ENCODE peak calls at places on chromosome 1, in six cellular contexts. G, T, N, B, L and C are unnamed samples.
A peak's percentile ranks its signal among the peaks of the same experiment; 100 is the strongest.

GRCh38 chr1:20442920-20443625 is 42.9 kb downstream of the CAMK2N1 start:
- DNase-seq in G (no peak), T (peak; percentile 67), N (no peak), B (no peak), L (no peak), C (peak; percentile 7)

GRCh38 chr1:206867716-206868115 is 2.3 kb downstream of the IL20 start:
- DNase-seq in G (no peak), T (no peak), N (no peak), B (no peak), L (no peak), C (no peak)

GRCh38 chr1:150889650-150890416 is 2.9 kb downstream of the CTXND2 start:
- DNase-seq in G (no peak), T (no peak), N (no peak), B (no peak), L (no peak), C (no peak)

GRCh38 chr1:53715478-53715877 is 23.5 kb downstream of the GLIS1 start:
- DNase-seq in G (no peak), T (peak; percentile 77), N (no peak), B (no peak), L (no peak), C (no peak)

GRCh38 chr1:225949041-225949440 is 8.0 kb upstream of the LEFTY2 start:
- DNase-seq in G (no peak), T (no peak), N (no peak), B (no peak), L (no peak), C (no peak)

GRCh38 chr1:31931241-31932225 is 6.6 kb downstream of the PTP4A2 start:
- DNase-seq in G (no peak), T (no peak), N (no peak), B (no peak), L (no peak), C (no peak)

GRCh38 chr1:2778220-2778592 is 23.3 kb downstream of the TTC34 start:
- DNase-seq in G (no peak), T (no peak), N (no peak), B (no peak), L (no peak), C (no peak)

GRCh38 chr1:45953934-45954333 is 150.5 kb downstream of the MAST2 start:
- DNase-seq in G (no peak), T (no peak), N (no peak), B (no peak), L (no peak), C (no peak)

GRCh38 chr1:208803371-208803811 is 559.2 kb upstream of the PLXNA2 start:
- DNase-seq in G (no peak), T (no peak), N (no peak), B (no peak), L (no peak), C (no peak)

GRCh38 chr1:28456078-28456477 is 49.8 kb upstream of the RCC1 start:
- DNase-seq in G (no peak), T (peak; percentile 50), N (no peak), B (no peak), L (peak; percentile 46), C (peak; percentile 33)

GRCh38 chr1:56285554-56286402 is 293.6 kb downstream of the PLPP3 start:
- DNase-seq in G (no peak), T (peak; percentile 39), N (peak; percentile 71), B (no peak), L (peak; percentile 47), C (peak; percentile 52)

GRCh38 chr1:227893696-227894305 is 53.9 kb downstream of the WNT9A start:
- DNase-seq in G (no peak), T (no peak), N (no peak), B (no peak), L (no peak), C (no peak)

GRCh38 chr1:21575351-21575942 is 66.2 kb downstream of the ALPL start:
- DNase-seq in G (no peak), T (no peak), N (no peak), B (no peak), L (no peak), C (no peak)

GRCh38 chr1:230109871-230110667 is 43.0 kb downstream of the GALNT2 start:
- DNase-seq in G (no peak), T (no peak), N (no peak), B (peak; percentile 32), L (no peak), C (no peak)

GRCh38 chr1:11654571-11655262 is at the start of gene FBXO44:
- DNase-seq in G (peak; percentile 63), T (no peak), N (no peak), B (peak; percentile 54), L (no peak), C (no peak)

GRCh38 chr1:213603087-213603486 is 384.7 kb upstream of the PROX1 start:
- DNase-seq in G (no peak), T (no peak), N (no peak), B (no peak), L (no peak), C (no peak)

GRCh38 chr1:54300395-54300794 is 100.4 kb downstream of the MRPL37 start:
- DNase-seq in G (no peak), T (no peak), N (no peak), B (no peak), L (no peak), C (no peak)

GRCh38 chr1:234413975-234414374 is 40.7 kb downstream of the COA6 start:
- DNase-seq in G (no peak), T (no peak), N (no peak), B (no peak), L (no peak), C (no peak)

GRCh38 chr1:57188169-57188568 is 222.4 kb upstream of the C8B start:
- DNase-seq in G (no peak), T (no peak), N (no peak), B (no peak), L (no peak), C (no peak)

GRCh38 chr1:47179988-47180563 is 9.8 kb downstream of the PDZK1IP1 start:
- DNase-seq in G (no peak), T (no peak), N (no peak), B (no peak), L (no peak), C (no peak)

GRCh38 chr1:85550784-85551516 is 29.6 kb upstream of the CCN1 start:
- DNase-seq in G (no peak), T (no peak), N (peak; percentile 33), B (no peak), L (no peak), C (peak; percentile 45)

GRCh38 chr1:183495420-183495819 is 23.1 kb downstream of the SMG7 start:
- DNase-seq in G (no peak), T (no peak), N (no peak), B (no peak), L (no peak), C (no peak)

GRCh38 chr1:225319951-225320350 is 107.9 kb downstream of the LBR start:
- DNase-seq in G (no peak), T (no peak), N (no peak), B (no peak), L (no peak), C (no peak)

GRCh38 chr1:240394353-240394752 is 217.6 kb downstream of the GREM2 start:
- DNase-seq in G (no peak), T (no peak), N (no peak), B (no peak), L (no peak), C (no peak)

GRCh38 chr1:42206164-42206563 is 41.6 kb upstream of the GUCA2A start:
- DNase-seq in G (no peak), T (no peak), N (no peak), B (no peak), L (no peak), C (no peak)

GRCh38 chr1:15684468-15685283 is 556 bp downstream of the PLEKHM2 start:
- DNase-seq in G (peak; percentile 44), T (peak; percentile 62), N (no peak), B (no peak), L (no peak), C (no peak)

GRCh38 chr1:207898836-207899235 is 12.1 kb downstream of the CD34 start:
- DNase-seq in G (no peak), T (no peak), N (no peak), B (no peak), L (no peak), C (no peak)

GRCh38 chr1:245217853-245218608 is 63.2 kb downstream of the KIF26B start:
- DNase-seq in G (no peak), T (no peak), N (no peak), B (no peak), L (no peak), C (no peak)

GRCh38 chr1:210445485-210445884 is 116.8 kb downstream of the HHAT start:
- DNase-seq in G (no peak), T (no peak), N (no peak), B (no peak), L (no peak), C (no peak)